ENCODE peak calls at places on chromosomes 16 and 17, in eight cellular contexts. Y is A673, K is cardiac fibroblast, E is heart left ventricle, X is SK-N-SH, O is AG04450, R is cardiac muscle cell, T is nephron progenitor cell. D is an unnamed sample.

GRCh38 chr16:87439926-87440325 is 47.8 kb downstream of the MAP1LC3B start:
- DNase-seq in X (no peak), O (no peak), Y (no peak), K (no peak), T (no peak), R (no peak), E (no peak), D (no peak)

GRCh38 chr16:82219298-82219697 is 49.3 kb upstream of the MPHOSPH6 start:
- DNase-seq in O (no peak), K (no peak), R (peak; percentile 21), E (no peak), T (no peak), Y (no peak), X (peak; percentile 27), D (no peak)

GRCh38 chr16:17538942-17539341 is 68.2 kb upstream of the XYLT1 start:
- DNase-seq in Y (no peak), K (no peak), E (no peak), T (no peak), X (no peak), R (no peak), O (peak; percentile 21), D (no peak)

GRCh38 chr16:13697568-13697967 is 222.4 kb upstream of the ERCC4 start:
- DNase-seq in K (no peak), O (no peak), T (no peak), Y (no peak), X (no peak), R (no peak), E (no peak), D (no peak)

GRCh38 chr16:22380529-22380928 is 6.1 kb upstream of the CDR2 start:
- DNase-seq in X (no peak), T (no peak), Y (no peak), K (peak; percentile 68), O (no peak), E (no peak), R (peak; percentile 49), D (no peak)

GRCh38 chr17:65332375-65332774 is 195.2 kb downstream of the RGS9 start:
- DNase-seq in X (no peak), O (peak; percentile 2), E (no peak), Y (no peak), K (peak; percentile 15), R (peak; percentile 42), T (no peak), D (no peak)

GRCh38 chr17:951388-952132 is 28.0 kb downstream of the NXN start:
- DNase-seq in R (peak; percentile 76), X (no peak), E (no peak), T (peak; percentile 81), K (peak; percentile 58), Y (no peak), O (peak; percentile 73), D (no peak)

GRCh38 chr17:74276051-74276476 is 2.0 kb downstream of the DNAI2 start:
- DNase-seq in X (no peak), E (peak; percentile 73), O (no peak), Y (no peak), R (peak; percentile 87), K (peak; percentile 83), T (no peak), D (no peak)

GRCh38 chr17:13995856-13996635 is 73.3 kb upstream of the COX10 start:
- DNase-seq in X (no peak), T (peak; percentile 6), O (no peak), K (no peak), Y (no peak), R (no peak), E (no peak), D (no peak)

GRCh38 chr16:1913327-1914083 is 4.7 kb downstream of the HS3ST6 start:
- DNase-seq in O (no peak), Y (no peak), X (no peak), K (no peak), T (no peak), E (no peak), R (no peak), D (no peak)

DNA sequence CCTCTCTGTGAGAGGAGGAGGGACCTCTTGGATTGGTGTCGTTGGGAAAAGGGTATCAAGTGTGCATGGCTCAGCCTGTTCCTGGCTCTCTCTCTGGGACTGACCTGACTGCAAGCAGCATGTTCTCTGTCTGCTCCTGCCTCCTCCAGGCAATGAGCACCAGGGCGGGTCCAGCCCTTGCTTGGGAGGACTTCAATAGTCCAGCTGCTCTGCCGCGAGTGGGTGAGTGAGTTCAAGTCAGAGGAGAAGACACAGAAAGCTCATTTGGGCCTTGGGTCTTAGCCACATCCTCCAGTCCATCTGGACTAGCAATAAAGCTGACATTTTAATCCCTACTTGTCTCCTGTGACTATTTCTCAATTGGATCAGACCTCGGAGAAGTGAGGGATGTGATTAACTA is 25.2 kb upstream of the TNS4 start:
- DNase-seq in O (no peak), E (peak; percentile 50), R (peak; percentile 30), K (peak; percentile 38), T (no peak), X (no peak), Y (no peak), D (peak; percentile 52)
- TF ChIP-seq CTCF in O (no peak), E (no peak), R (no peak), K (no peak), T (no peak), X (no peak), Y (no peak), D (no peak)

DNA sequence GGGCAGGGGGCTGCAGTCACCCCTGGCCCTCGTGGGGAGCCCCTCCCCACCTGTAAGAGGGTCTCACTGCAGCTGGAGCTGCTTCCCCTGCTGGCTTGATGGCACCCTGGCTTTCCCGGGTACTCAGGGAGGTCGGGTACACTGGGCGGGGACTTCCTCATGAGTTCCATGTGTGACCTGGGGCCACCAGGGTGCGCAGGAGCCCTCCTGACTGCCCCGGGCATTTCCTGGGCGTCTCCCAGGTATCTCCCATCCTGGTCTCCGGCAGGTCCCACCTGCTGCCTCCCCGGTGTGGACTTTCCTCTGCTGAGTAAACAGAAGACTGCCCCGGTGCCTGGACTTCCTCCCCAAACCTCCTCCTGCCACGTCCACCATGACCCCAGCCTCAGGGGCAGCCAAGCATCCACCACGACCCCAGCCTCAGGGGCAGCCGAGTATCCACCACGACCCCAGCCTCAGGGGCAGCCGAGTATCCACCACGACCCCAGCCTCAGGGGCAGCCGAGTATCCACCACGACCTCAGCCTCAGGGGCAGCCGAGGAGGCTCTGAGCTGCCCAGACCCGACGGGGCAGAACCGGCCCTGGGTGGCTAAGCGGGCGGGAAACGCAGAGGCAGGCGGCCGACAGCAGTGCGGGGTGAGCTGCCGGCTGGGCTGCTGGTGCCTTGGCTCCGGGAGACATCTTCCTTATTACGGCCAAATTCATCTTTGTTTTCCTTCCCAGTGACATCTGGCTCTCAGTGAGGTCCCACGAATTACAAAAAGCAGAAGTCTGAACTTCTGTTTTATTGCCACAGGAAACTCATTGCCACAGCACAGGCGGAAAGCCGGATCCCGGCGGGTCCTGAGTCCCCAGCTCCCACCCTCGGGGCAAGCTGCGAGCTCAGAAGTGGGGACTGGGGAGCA is 40.7 kb downstream of the CBFA2T3 start:
- DNase-seq in T (no peak), O (no peak), Y (no peak), X (no peak), K (no peak), E (peak; percentile 60), R (no peak), D (no peak)
- TF ChIP-seq CTCF in T (no peak), O (no peak), Y (no peak), X (no peak), K (no peak), E (no peak), R (no peak), D (no peak)

GRCh38 chr17:66860204-66860603 is 25.3 kb downstream of the CACNG5 start:
- DNase-seq in O (no peak), E (no peak), T (no peak), Y (no peak), R (no peak), X (no peak), K (no peak), D (no peak)

GRCh38 chr17:66850692-66851091 is 15.8 kb downstream of the CACNG5 start:
- DNase-seq in R (no peak), Y (peak; percentile 21), K (peak; percentile 6), E (peak; percentile 1), X (no peak), T (no peak), O (no peak), D (no peak)

GRCh38 chr17:66849851-66850580 is 15.1 kb downstream of the CACNG5 start:
- DNase-seq in K (no peak), T (no peak), Y (no peak), R (no peak), X (no peak), E (peak; percentile 20), O (no peak), D (no peak)

GRCh38 chr17:66858182-66859083 is 23.5 kb downstream of the CACNG5 start:
- DNase-seq in X (no peak), K (no peak), E (no peak), T (no peak), R (no peak), Y (no peak), O (no peak), D (no peak)

GRCh38 chr17:66855204-66855603 is 20.3 kb downstream of the CACNG5 start:
- DNase-seq in X (no peak), T (no peak), Y (no peak), O (no peak), E (no peak), R (peak; percentile 10), K (no peak), D (no peak)
- TF ChIP-seq CTCF in X (peak; percentile 40), T (no peak), Y (peak; percentile 47), O (no peak), E (peak; percentile 23), R (peak; percentile 30), K (peak; percentile 41), D (peak; percentile 29)

GRCh38 chr17:18172528-18173278 is 10.9 kb upstream of the ALKBH5 start:
- DNase-seq in K (no peak), Y (no peak), T (no peak), E (no peak), R (no peak), O (no peak), X (peak; percentile 20), D (no peak)

GRCh38 chr17:18163528-18163927 is 20.1 kb upstream of the ALKBH5 start:
- DNase-seq in O (no peak), K (no peak), R (no peak), T (no peak), Y (no peak), E (no peak), X (no peak), D (no peak)

GRCh38 chr17:18161226-18162094 is 22.2 kb upstream of the ALKBH5 start:
- DNase-seq in T (no peak), O (no peak), R (no peak), K (no peak), E (no peak), Y (no peak), X (no peak), D (no peak)

GRCh38 chr17:18167421-18167820 is 16.2 kb upstream of the ALKBH5 start:
- DNase-seq in X (no peak), Y (no peak), O (no peak), T (no peak), R (no peak), E (no peak), K (no peak), D (no peak)

DNA sequence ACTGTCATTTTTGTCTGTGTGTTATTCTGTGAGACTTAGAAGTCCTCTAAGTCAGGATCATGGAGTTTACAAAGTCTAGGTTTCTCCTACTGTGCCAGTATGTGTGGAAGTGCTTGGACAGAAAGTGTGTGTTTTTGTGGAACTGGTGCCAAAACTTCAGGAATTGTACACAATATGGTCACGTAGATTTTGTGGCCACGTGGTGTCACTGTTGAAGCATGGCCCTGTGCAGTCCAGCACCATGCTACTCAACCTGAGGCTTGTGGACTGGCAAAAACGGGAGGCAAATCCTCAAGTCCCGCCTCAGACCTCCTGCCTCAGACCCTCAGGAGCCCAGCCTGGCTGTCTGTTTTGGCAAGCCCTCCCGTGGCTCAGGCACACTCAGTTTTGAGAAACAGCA is 16.7 kb upstream of the ALKBH5 start:
- DNase-seq in R (no peak), E (no peak), X (no peak), T (no peak), O (no peak), Y (no peak), K (peak; percentile 25), D (no peak)
- TF ChIP-seq CTCF in R (peak; percentile 18), E (no peak), X (no peak), T (no peak), O (no peak), Y (peak; percentile 39), K (peak; percentile 1), D (no peak)